ENCODE peak calls at places on chromosomes 13 and 19, in four cellular contexts. A is cardiac fibroblast, E is breast epithelium, P is stomach. Z is an unnamed sample.
A peak's percentile ranks its signal among the peaks of the same experiment; 100 is the strongest.

GRCh38 chr19:14048439-14049153 is 13.3 kb downstream of the PALM3 start:
- DNase-seq in A (peak; percentile 46), E (no peak), P (peak; percentile 65), Z (no peak)

GRCh38 chr13:75685239-75685697 is 49.1 kb downstream of the LMO7 start:
- DNase-seq in A (peak; percentile 80), E (no peak), P (no peak), Z (peak; percentile 52)

GRCh38 chr19:40139533-40140287 is 49.0 kb upstream of the ZNF780A start:
- DNase-seq in A (peak; percentile 72), E (no peak), P (no peak), Z (peak; percentile 39)

GRCh38 chr13:41587490-41587889 is 130.1 kb downstream of the RGCC start:
- DNase-seq in A (no peak), E (no peak), P (no peak), Z (no peak)

GRCh38 chr13:33249066-33249465 is 36.5 kb downstream of the STARD13 start:
- DNase-seq in A (peak; percentile 85), E (no peak), P (no peak), Z (no peak)

GRCh38 chr13:25406377-25406776 is 34.6 kb downstream of the ATP8A2 start:
- DNase-seq in A (no peak), E (no peak), P (no peak), Z (no peak)

GRCh38 chr19:6699935-6700334 is 20.5 kb downstream of the C3 start:
- DNase-seq in A (no peak), E (no peak), P (no peak), Z (no peak)

GRCh38 chr19:29795882-29796523 is 15.8 kb upstream of the CCNE1 start:
- DNase-seq in A (no peak), E (no peak), P (no peak), Z (no peak)

GRCh38 chr13:108961542-108962125 is 332.2 kb downstream of the MYO16 start:
- DNase-seq in A (peak; percentile 74), E (no peak), P (no peak), Z (peak; percentile 26)

GRCh38 chr13:80529734-80530133 is 188.8 kb upstream of the SPRY2 start:
- DNase-seq in A (peak; percentile 79), E (no peak), P (no peak), Z (peak; percentile 16)

GRCh38 chr13:21297452-21297851 is 121.0 kb downstream of the MRPL57 start:
- DNase-seq in A (peak; percentile 22), E (no peak), P (no peak), Z (no peak)
- H3K4me3 ChIP-seq in A (no peak overlapping the region), E (peak overlapping the region; percentile 94), P (peak overlapping the region; percentile 96), Z (peak overlapping the region; percentile 92)

DNA sequence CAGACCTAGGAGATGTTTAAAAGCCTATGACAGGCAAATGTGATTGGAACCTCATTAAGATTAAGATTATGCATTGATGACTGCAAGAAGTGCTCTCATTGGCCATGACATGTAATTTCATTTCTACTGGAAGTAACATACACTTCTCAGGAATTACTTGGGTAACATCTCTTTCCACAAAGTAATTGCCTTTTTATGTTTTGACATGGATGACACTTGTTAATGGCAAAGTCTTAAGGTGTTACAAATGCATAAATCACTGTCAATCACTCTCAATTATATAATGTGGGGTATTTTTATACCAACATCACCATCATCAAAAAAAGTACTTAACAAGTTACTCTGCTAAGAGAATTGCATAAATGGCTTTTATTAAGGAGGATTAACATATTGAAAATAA is 326.9 kb upstream of the MIR17HG start:
- DNase-seq in A (no peak), E (no peak), P (no peak), Z (no peak)
- TF ChIP-seq CTCF in A (no peak), E (no peak), P (no peak), Z (no peak)

DNA sequence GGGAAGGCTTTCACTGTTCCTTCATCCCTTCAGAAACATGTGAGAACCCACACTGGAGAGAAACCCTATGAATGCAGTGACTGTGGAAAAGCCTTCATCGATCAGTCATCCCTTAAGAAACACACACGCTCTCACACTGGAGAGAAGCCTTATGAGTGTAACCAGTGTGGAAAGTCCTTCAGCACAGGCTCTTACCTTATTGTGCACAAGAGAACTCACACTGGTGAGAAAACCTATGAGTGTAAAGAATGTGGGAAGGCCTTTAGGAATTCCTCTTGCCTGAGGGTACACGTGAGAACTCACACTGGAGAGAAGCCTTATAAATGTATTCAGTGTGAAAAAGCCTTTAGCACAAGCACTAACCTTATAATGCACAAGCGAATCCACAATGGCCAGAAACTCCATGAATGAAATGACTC is 18.6 kb downstream of the ZNF177 start:
- DNase-seq in A (peak; percentile 10), E (no peak), P (no peak), Z (no peak)
- H3K4me3 ChIP-seq in A (no peak overlapping the region), E (no peak overlapping the region), P (no peak overlapping the region), Z (no peak overlapping the region)

GRCh38 chr19:33384983-33385382 is 11.5 kb downstream of the CEBPG start:
- DNase-seq in A (no peak), E (peak; percentile 1), P (no peak), Z (no peak)
- TF ChIP-seq CTCF in A (no peak), E (no peak), P (no peak), Z (no peak)

Z was measured in astrocyte of the cerebellum.